ENCODE peak calls at places on chromosomes 1 and 21, in four cellular contexts. N, Z, D and H are unnamed samples.

GRCh38 chr1:21532992-21533534 is 23.8 kb downstream of the ALPL start:
- DNase-seq in D (no peak), N (no peak), Z (no peak), H (no peak)

GRCh38 chr1:191839891-191840290 is 318.4 kb upstream of the RGS18 start:
- DNase-seq in N (no peak), Z (peak; percentile 77), D (no peak), H (peak; percentile 3)

GRCh38 chr1:230323686-230324085 is 102.4 kb downstream of the PGBD5 start:
- DNase-seq in N (no peak), Z (no peak), D (no peak), H (no peak)

GRCh38 chr1:245261786-245262185 is 107.0 kb downstream of the KIF26B start:
- DNase-seq in D (no peak), Z (no peak), N (no peak), H (no peak)

GRCh38 chr1:201026746-201027145 is 3.2 kb upstream of the KIF21B start:
- DNase-seq in N (no peak), D (no peak), Z (no peak), H (no peak)

GRCh38 chr1:153679337-153680119 is 1.0 kb downstream of the NPR1 start:
- DNase-seq in N (no peak), D (no peak), Z (no peak), H (peak; percentile 56)

GRCh38 chr1:175792126-175792525 is 48.7 kb upstream of the TNR start:
- DNase-seq in D (no peak), Z (no peak), N (no peak), H (no peak)

GRCh38 chr1:65890201-65890600 is 97.5 kb downstream of the PDE4B start:
- DNase-seq in Z (peak; percentile 82), N (no peak), D (no peak), H (no peak)

GRCh38 chr1:9071554-9072235 is 2.3 kb upstream of the SLC2A5 start:
- DNase-seq in D (no peak), Z (no peak), N (peak; percentile 62), H (no peak)

GRCh38 chr1:46449223-46450159 is 40.1 kb upstream of the DMBX1 start:
- DNase-seq in N (peak; percentile 72), D (no peak), Z (no peak), H (no peak)

GRCh38 chr1:15696956-15697521 is 12.9 kb downstream of the PLEKHM2 start:
- DNase-seq in N (no peak), Z (no peak), D (peak; percentile 93), H (no peak)

GRCh38 chr1:107787299-107787698 is 177.7 kb downstream of the VAV3 start:
- DNase-seq in Z (no peak), D (no peak), N (peak; percentile 10), H (no peak)

GRCh38 chr1:1347663-1348419 is 1.4 kb downstream of the DVL1 start:
- DNase-seq in D (no peak), Z (peak; percentile 25), N (peak; percentile 85), H (no peak)

GRCh38 chr1:40861227-40862003 is 748 bp downstream of the CITED4 start:
- DNase-seq in Z (peak; percentile 48), N (no peak), D (no peak), H (no peak)

GRCh38 chr1:43753422-43753821 is 46.1 kb downstream of the ST3GAL3 start:
- DNase-seq in N (no peak), Z (no peak), D (no peak), H (no peak)

GRCh38 chr21:43364851-43365424 is 62.0 kb downstream of the SIK1 start:
- DNase-seq in Z (no peak), D (no peak), N (no peak), H (no peak)

GRCh38 chr1:156503672-156504055 is 3.1 kb upstream of the MEF2D start:
- DNase-seq in N (no peak), D (no peak), Z (peak; percentile 34), H (no peak)

GRCh38 chr1:156502749-156503671 is 2.4 kb upstream of the MEF2D start:
- DNase-seq in D (no peak), N (peak; percentile 61), Z (peak; percentile 98), H (peak; percentile 97)

GRCh38 chr1:156500847-156501686 is 492 bp upstream of the MEF2D start:
- DNase-seq in D (no peak), Z (peak; percentile 96), N (peak; percentile 93), H (peak; percentile 94)

GRCh38 chr1:156500578-156500846 is at the start of gene MEF2D:
- DNase-seq in N (peak; percentile 94), Z (no peak), D (no peak), H (no peak)

GRCh38 chr1:156502396-156502748 is 1.8 kb upstream of the MEF2D start:
- DNase-seq in Z (no peak), D (no peak), N (peak; percentile 42), H (no peak)
- H3K27ac ChIP-seq in Z (peak overlapping the region; percentile 92), D (peak overlapping the region; percentile 2), N (peak overlapping the region; percentile 97), H (peak overlapping the region; percentile 100)

GRCh38 chr1:231869364-231869763 is 242.8 kb downstream of the DISC1 start:
- DNase-seq in N (no peak), Z (no peak), D (no peak), H (no peak)
- H3K36me3 ChIP-seq in N (no peaks in the 10 kb centered on the region), Z (no peaks in the 10 kb centered on the region), D (no peaks in the 10 kb centered on the region), H (no peaks in the 10 kb centered on the region)

GRCh38 chr1:93681095-93681548 is 515 bp downstream of the BCAR3 start:
- DNase-seq in Z (peak; percentile 19), D (no peak), N (no peak), H (no peak)
- TF ChIP-seq FOS in Z (no peak), D (no peak), N (no peak), H (no peak)

GRCh38 chr1:19406680-19407079 is 78.7 kb downstream of the CAPZB start:
- DNase-seq in N (no peak), Z (no peak), D (no peak), H (no peak)

GRCh38 chr1:19405195-19405760 is 80.1 kb downstream of the CAPZB start:
- DNase-seq in D (no peak), N (peak; percentile 50), Z (no peak), H (no peak)

GRCh38 chr1:19409477-19410086 is 75.8 kb downstream of the CAPZB start:
- DNase-seq in Z (no peak), D (no peak), N (no peak), H (no peak)

GRCh38 chr1:19405761-19406481 is 79.4 kb downstream of the CAPZB start:
- DNase-seq in Z (peak; percentile 27), D (no peak), N (peak; percentile 55), H (no peak)

DNA sequence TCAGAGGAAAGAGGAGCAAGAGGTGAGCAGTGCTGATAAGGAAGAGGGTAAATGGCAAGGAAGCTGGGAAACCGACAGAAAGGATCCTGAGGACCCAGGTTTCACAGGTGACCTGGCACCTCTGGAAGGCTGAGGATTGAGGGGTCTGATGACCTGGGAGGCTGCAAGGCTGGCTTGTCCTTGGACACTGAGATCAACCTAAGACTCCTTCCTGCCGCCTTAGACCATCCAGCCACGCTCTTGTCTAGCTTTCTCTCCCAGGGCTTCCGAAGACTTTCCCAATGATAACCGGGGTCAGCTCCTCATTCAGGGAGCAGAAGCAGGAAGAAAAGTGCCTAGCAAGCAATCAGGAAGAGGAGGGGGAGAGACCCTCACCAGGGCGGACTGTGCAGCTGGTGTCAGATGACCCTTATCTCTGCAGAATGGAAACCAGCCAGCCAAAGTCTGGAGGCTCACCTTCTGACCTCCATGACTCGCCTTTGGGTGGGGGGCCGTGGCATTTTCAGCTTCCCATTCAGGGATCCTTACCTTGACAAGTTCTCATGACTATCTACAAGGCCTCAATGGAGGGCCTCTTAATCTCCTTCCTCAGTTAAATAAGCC is 77.7 kb downstream of the CAPZB start:
- DNase-seq in N (peak; percentile 90), Z (no peak), D (no peak), H (peak; percentile 17)
- H3K27ac ChIP-seq in N (peak overlapping the region; percentile 32), Z (no peak overlapping the region), D (no peak overlapping the region), H (no peak overlapping the region)

DNA sequence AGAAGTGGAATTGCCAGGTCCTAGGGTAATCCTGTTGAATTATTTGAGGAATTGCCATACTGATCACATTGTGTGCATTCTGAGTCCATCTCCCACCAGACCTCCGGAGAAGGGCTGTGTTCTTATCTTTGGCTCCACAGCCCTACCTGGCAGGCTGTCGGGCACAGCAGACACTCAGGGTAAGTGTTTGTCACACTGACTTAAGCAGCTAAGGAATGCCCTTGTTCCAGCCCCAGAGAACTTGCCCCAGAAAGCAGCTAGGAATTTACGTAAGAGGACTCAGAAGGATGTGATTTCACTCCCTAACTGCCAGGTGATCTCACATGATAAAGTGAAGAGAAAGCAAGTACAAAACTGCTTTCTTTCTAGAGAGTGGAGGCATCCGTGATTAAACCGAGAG is 21.0 kb downstream of the VASH2 start:
- DNase-seq in D (no peak), Z (no peak), N (no peak), H (no peak)
- H3K36me3 ChIP-seq in D (peaks cover 28% of the 10 kb centered on the region), Z (peaks cover 20% of the 10 kb centered on the region), N (no peaks in the 10 kb centered on the region), H (no peaks in the 10 kb centered on the region)

GRCh38 chr1:3541930-3542329 is 69.4 kb downstream of the MEGF6 start:
- DNase-seq in N (no peak), D (no peak), Z (no peak), H (no peak)

GRCh38 chr1:3541465-3541864 is 69.8 kb downstream of the MEGF6 start:
- DNase-seq in N (no peak), Z (no peak), D (no peak), H (no peak)

GRCh38 chr1:3544050-3544977 is 67.0 kb downstream of the MEGF6 start:
- DNase-seq in Z (no peak), N (no peak), D (no peak), H (no peak)

GRCh38 chr1:3542635-3543034 is 68.7 kb downstream of the MEGF6 start:
- DNase-seq in Z (no peak), N (no peak), D (no peak), H (no peak)

GRCh38 chr1:3543076-3544049 is 67.9 kb downstream of the MEGF6 start:
- DNase-seq in Z (peak; percentile 92), D (no peak), N (no peak), H (peak; percentile 29)
- TF ChIP-seq FOS in Z (peak; percentile 77), D (no peak), N (no peak), H (no peak)

DNA sequence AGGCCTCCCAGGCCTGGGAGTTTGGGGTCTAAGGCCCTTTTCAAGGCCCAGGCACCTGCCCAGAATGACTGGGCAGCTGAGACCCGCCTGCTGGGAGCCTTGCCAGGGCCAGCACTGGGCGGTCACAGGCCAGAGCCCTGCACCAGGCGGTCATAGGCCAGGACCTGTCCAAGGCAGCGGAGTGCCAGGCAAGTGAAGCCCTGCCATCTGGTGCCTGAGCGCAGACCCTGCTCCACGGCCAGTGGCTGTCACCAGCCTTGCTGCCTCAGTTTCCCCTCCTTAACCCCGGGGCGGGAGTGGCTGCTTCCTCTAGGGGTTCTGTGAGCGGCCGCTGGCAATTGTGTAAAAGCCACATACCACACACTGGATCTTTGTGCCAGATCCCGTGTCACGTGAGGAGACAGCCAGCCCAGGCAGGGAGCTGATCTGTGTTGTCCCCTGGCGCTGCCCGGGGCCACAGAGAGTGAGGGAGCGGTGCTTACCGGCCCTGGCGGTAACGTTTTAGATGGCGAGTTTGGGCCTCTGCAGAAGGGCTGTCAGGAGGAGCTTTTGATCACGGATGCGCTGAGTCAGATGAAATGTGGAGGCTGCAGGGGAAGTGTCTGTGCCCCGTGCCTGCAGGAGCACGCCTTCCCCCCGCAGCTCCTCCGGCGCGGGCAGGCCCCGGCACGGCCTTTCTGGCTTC is 4.6 kb downstream of the COL18A1 start:
- DNase-seq in D (no peak), N (peak; percentile 31), Z (no peak), H (no peak)
- H3K27ac ChIP-seq in D (no peak overlapping the region), N (no peak overlapping the region), Z (no peak overlapping the region), H (no peak overlapping the region)

GRCh38 chr21:46205121-46205520 is 20.9 kb upstream of the SPATC1L start:
- DNase-seq in D (no peak), Z (no peak), N (no peak), H (no peak)
- H3K36me3 ChIP-seq in D (peaks cover 3% of the 10 kb centered on the region), Z (peaks cover 44% of the 10 kb centered on the region), N (peaks cover 84% of the 10 kb centered on the region), H (peaks cover 14% of the 10 kb centered on the region)